ENCODE peak calls at places on chromosomes 6 and 20, in ten cellular contexts. N, Y, O, K, W, Z, G, V, D and M are unnamed samples.

GRCh38 chr20:33771938-33772337 is 39.2 kb upstream of the CHMP4B start:
- DNase-seq in N (no peak), Y (no peak), O (no peak), K (no peak), W (no peak), Z (no peak), G (no peak), V (no peak), D (no peak), M (no peak)

GRCh38 chr20:19993937-19994667 is 23.1 kb upstream of the NAA20 start:
- DNase-seq in N (no peak), Y (peak), O (no peak), K (no peak), W (peak), Z (no peak), G (no peak), V (no peak), D (no peak), M (peak)

GRCh38 chr20:59823030-59823423 is 110.4 kb downstream of the SYCP2 start:
- DNase-seq in N (no peak), Y (no peak), O (no peak), K (no peak), W (no peak), Z (no peak), G (no peak), V (no peak), D (no peak), M (no peak)

GRCh38 chr20:9884061-9884460 is 45.2 kb upstream of the PAK5 start:
- DNase-seq in N (peak), Y (no peak), O (no peak), K (no peak), W (peak), Z (no peak), G (no peak), V (no peak), D (peak), M (no peak)

GRCh38 chr6:105087571-105088211 is 92.1 kb downstream of the POPDC3 start:
- DNase-seq in N (no peak), Y (peak), O (peak), K (peak), W (peak), Z (no peak), G (no peak), V (peak), D (no peak), M (no peak)

GRCh38 chr6:135322427-135323201 is 141.5 kb downstream of the MYB start:
- DNase-seq in N (no peak), Y (no peak), O (no peak), K (no peak), W (no peak), Z (no peak), G (no peak), V (no peak), D (no peak), M (no peak)

GRCh38 chr6:42363906-42364859 is 87.5 kb downstream of the TRERF1 start:
- DNase-seq in N (no peak), Y (no peak), O (no peak), K (no peak), W (no peak), Z (no peak), G (no peak), V (no peak), D (no peak), M (no peak)

GRCh38 chr6:158284340-158285210 is 27.7 kb upstream of the TULP4 start:
- DNase-seq in N (peak), Y (peak), O (peak), K (no peak), W (peak), Z (no peak), G (no peak), V (no peak), D (no peak), M (no peak)

GRCh38 chr6:169851641-169852503 is 100.5 kb downstream of the ERMARD start:
- DNase-seq in N (peak), Y (peak), O (peak), K (no peak), W (no peak), Z (no peak), G (no peak), V (no peak), D (no peak), M (peak)

GRCh38 chr6:111987295-111987694 is 66.6 kb upstream of the CCN6 start:
- DNase-seq in N (peak), Y (no peak), O (no peak), K (no peak), W (no peak), Z (no peak), G (no peak), V (no peak), D (no peak), M (no peak)

GRCh38 chr20:2283706-2284423 is 11.9 kb upstream of the TGM3 start:
- DNase-seq in N (peak), Y (peak), O (no peak), K (no peak), W (no peak), Z (no peak), G (no peak), V (no peak), D (no peak), M (no peak)

GRCh38 chr6:56843476-56844349 is 111.2 kb upstream of the BEND6 start:
- DNase-seq in N (peak), Y (peak), O (no peak), K (peak), W (peak), Z (peak), G (peak), V (peak), D (peak), M (peak)

GRCh38 chr6:34129753-34130152 is 16.1 kb downstream of the GRM4 start:
- DNase-seq in N (peak), Y (no peak), O (no peak), K (no peak), W (no peak), Z (no peak), G (no peak), V (no peak), D (no peak), M (no peak)